ENCODE peak calls at places on chromosomes 6 and 20, in eight cellular contexts. A, N, R, K, M, W, V and Z are unnamed samples.

GRCh38 chr20:3238616-3239025 is 369 bp downstream of the SLC4A11 start:
- DNase-seq in A (no peak), N (peak; percentile 34), V (no peak), K (peak; percentile 26), M (no peak), R (peak; percentile 18), W (no peak), Z (peak; percentile 60)

GRCh38 chr20:17501701-17502100 is 29.5 kb downstream of the BFSP1 start:
- DNase-seq in W (no peak), K (no peak), A (no peak), V (no peak), M (no peak), R (no peak), N (no peak), Z (no peak)

GRCh38 chr6:170122676-170123075 is 168.2 kb downstream of the DLL1 start:
- DNase-seq in R (no peak), N (peak; percentile 24), M (no peak), W (no peak), V (no peak), K (peak; percentile 14), A (peak; percentile 10), Z (peak; percentile 29)

GRCh38 chr6:19788684-19789083 is 48.5 kb upstream of the ID4 start:
- DNase-seq in A (no peak), K (no peak), R (no peak), V (no peak), M (no peak), N (no peak), W (no peak), Z (no peak)

GRCh38 chr6:14207493-14207892 is 89.9 kb downstream of the CD83 start:
- DNase-seq in R (peak; percentile 19), W (no peak), M (no peak), K (no peak), A (peak; percentile 29), N (no peak), V (no peak), Z (no peak)

GRCh38 chr6:83868639-83869038 is 9.2 kb downstream of the CYB5R4 start:
- DNase-seq in W (no peak), R (peak; percentile 82), M (no peak), A (peak; percentile 74), V (no peak), N (no peak), K (no peak), Z (peak; percentile 40)

GRCh38 chr6:25831532-25832306 is at the start of gene SLC17A1:
- DNase-seq in K (no peak), M (no peak), W (no peak), A (no peak), R (no peak), N (no peak), V (no peak), Z (no peak)

GRCh38 chr6:20483902-20484497 is 50.3 kb upstream of the CDKAL1 start:
- DNase-seq in V (no peak), M (peak; percentile 14), A (peak; percentile 25), W (no peak), K (no peak), R (peak; percentile 35), N (no peak), Z (peak; percentile 25)

GRCh38 chr6:118580585-118581419 is 32.7 kb downstream of the PLN start:
- DNase-seq in W (no peak), K (no peak), R (peak; percentile 95), N (no peak), V (peak; percentile 47), A (peak; percentile 91), M (peak; percentile 40), Z (peak; percentile 84)

DNA sequence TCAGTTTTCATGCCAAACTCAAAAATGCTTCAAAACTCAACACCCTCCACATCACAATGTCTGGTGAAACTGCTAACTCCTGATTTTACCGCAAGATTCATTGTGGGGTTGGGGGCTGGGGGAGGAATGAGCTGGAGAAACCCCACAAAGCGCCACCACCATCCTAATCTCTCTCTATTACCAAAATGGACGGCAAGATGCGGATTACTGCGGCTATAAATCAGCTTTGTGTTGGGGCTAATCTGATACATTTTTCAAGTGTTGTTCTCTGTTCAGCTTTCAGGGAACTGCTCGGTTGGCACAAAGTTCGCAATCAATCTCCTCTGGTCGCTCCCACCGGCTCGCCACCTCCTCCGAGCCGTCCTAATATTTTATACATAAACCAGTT is 83.7 kb downstream of the TMEM242 start:
- DNase-seq in K (no peak), A (no peak), N (no peak), R (no peak), V (no peak), M (no peak), W (no peak), Z (no peak)
- H3K4me3 ChIP-seq in K (peak overlapping the region; percentile 2), A (peak overlapping the region; percentile 35), N (no peak overlapping the region), R (no peak overlapping the region), V (peak overlapping the region; percentile 27), M (no peak overlapping the region), W (peak overlapping the region; percentile 61), Z (peak overlapping the region; percentile 40)

DNA sequence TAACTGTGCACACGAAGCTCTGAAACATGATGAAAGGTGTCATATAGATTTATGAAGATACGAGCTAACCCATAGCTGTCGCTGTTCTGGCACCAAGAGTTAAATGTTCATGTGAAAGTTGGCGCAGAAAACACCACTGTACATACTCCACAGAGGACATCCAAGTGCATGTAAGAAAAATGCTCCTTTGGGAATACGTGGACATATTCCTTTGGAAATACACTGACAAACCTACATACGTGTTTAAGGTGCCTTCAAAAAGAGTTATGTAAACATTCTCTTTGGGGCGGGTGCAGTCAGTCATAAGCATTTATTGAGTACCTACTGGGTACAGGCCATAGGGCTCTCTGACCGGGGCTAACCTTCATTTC is 723 bp upstream of the ARID1B start:
- DNase-seq in M (peak; percentile 33), N (no peak), A (peak; percentile 64), K (no peak), R (peak; percentile 57), W (no peak), V (no peak), Z (peak; percentile 55)
- TF ChIP-seq CTCF in M (no peak), N (no peak), A (no peak), K (peak; percentile 27), R (peak; percentile 3), W (no peak), V (no peak), Z (no peak)

GRCh38 chr6:117548797-117549301 is 53.5 kb downstream of the GOPC start:
- DNase-seq in A (no peak), N (no peak), K (no peak), R (peak; percentile 85), V (no peak), W (no peak), M (no peak), Z (peak; percentile 73)
- H3K4me3 ChIP-seq in A (no peak overlapping the region), N (no peak overlapping the region), K (no peak overlapping the region), R (peak overlapping the region; percentile 8), V (no peak overlapping the region), W (peak overlapping the region; percentile 71), M (peak overlapping the region; percentile 59), Z (no peak overlapping the region)

GRCh38 chr20:62792940-62793756 is 3.1 kb upstream of the MRGBP start:
- DNase-seq in W (no peak), A (no peak), K (peak; percentile 36), N (no peak), M (no peak), V (no peak), R (no peak), Z (no peak)
- TF ChIP-seq CTCF in W (no peak), A (no peak), K (no peak), N (no peak), M (no peak), V (no peak), R (no peak), Z (no peak)

DNA sequence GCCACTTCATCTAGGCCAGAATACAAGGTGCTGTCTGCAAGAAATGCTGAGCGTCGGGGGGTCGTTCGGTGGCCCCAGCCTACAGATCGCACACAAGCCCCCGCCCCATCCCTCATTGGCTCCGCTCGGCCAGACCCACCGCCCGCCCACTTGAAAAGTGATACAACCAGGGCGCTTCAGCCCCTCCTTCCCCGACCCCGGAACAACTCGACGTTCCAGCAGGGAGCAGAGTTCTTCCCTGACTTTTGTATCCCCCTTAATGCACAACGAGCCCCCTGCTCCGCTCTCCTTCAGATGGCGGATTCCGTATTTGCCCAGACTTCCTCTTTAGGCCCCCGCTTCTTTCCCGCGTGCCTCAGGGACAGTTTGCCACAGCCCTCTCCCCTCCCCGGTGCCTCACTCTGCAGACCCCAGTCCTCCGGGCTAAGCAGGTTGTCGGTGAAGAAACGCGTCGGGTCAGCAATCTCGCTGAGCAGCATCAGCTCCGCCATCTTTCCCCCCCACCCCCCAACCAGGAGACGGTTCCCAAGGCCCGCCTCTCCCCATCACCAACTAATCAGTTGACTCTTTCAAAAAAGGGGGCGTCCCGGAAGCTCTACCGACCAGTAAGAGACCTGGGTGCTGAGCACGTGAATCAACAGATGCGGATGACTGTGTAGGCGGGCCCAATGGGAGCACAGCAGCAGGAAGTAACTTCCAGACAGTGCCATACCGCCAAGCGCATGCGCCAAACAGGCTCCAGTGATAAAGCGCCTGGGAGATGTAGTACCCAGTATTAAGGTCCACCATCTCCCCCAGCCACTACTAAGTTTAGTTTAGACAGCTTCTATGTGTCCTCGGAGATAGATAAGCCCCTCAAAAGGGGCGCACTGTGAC is at the start of gene ATF6B:
- DNase-seq in W (peak; percentile 99), R (peak; percentile 100), N (peak; percentile 98), A (peak; percentile 99), V (peak; percentile 100), M (peak; percentile 98), K (peak; percentile 98), Z (peak; percentile 100)
- H3K4me3 ChIP-seq in W (peak within 1 kb of the TSS; percentile 90), R (peak within 1 kb of the TSS; percentile 99), N (peak within 1 kb of the TSS; percentile 99), A (peak within 1 kb of the TSS; percentile 100), V (peak within 1 kb of the TSS; percentile 97), M (peak within 1 kb of the TSS; percentile 83), K (peak within 1 kb of the TSS; percentile 74), Z (peak within 1 kb of the TSS; percentile 100)

DNA sequence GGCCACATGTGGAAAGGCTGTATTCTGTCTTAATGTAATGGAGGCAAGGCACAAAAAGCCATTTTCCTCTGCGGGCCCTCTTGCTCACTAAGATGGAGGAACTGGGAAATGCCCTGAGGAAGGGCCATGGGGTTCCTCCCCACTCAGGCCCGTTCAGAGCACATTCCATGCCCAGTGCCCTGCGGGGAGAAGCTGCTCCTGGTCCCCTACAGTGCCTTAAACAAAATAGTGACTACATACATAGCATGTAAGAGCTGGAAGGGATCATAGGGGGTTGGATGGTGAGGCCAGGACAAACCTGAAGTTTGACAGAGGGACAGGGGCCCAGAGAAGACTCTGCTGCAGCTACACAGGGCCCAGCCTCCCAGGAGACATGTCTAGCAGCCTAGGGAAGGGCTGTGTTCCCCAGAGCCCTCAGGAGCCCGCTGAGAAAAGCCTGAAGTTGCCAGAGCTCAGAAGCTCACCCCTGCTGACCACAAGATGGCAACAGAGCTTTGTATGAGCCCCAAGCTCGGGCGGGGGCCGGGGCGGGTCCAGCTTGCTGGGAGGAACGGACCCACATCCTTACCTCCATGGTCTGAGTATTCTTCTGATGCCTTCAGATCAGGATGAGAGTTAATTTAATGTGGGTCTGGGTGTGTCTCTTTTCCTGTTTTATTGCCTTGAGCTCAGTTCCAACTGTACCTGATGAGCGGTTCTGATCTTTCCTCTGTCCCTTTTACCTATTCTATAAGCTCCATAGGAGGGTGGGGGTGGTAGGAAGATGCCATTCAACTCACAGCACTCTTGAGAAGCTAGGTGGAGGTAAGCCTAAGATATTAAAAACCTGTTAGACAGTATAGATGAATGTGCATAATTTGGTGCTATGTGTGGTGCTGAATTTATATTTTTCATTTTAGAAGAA is 242.9 kb downstream of the CDC5L start:
- DNase-seq in V (no peak), R (peak; percentile 78), A (peak; percentile 67), M (no peak), N (peak; percentile 28), K (no peak), W (no peak), Z (peak; percentile 65)
- TF ChIP-seq CTCF in V (peak; percentile 14), R (peak; percentile 79), A (peak; percentile 75), M (peak; percentile 31), N (no peak), K (peak; percentile 30), W (no peak), Z (peak; percentile 73)